ENCODE peak calls at places on chromosomes 6 and 20, in nine cellular contexts. U is CD8-positive, alpha-beta T cell; F is activated CD8-positive, alpha-beta T cell treated with anti-CD3 and anti-CD28 coated beads for 36 hours; C is RPMI8226; J is upper lobe of right lung; Y is H4; D is GM23248; L is T1000; T is iPS-NIHi11. O is an unnamed sample.

GRCh38 chr6:133609404-133610270 is 279.3 kb upstream of the TCF21 start:
- DNase-seq in U (no peak), F (no peak), C (no peak), J (no peak), Y (peak), D (peak), L (peak), T (no peak), O (no peak)

GRCh38 chr6:96286503-96286902 is 235.1 kb upstream of the UFL1 start:
- DNase-seq in U (no peak), F (no peak), C (no peak), J (no peak), Y (no peak), D (no peak), L (no peak), T (no peak), O (no peak)

GRCh38 chr20:7003598-7003997 is 236.1 kb downstream of the BMP2 start:
- DNase-seq in U (no peak), F (no peak), C (no peak), J (no peak), Y (peak), D (no peak), L (no peak), T (no peak), O (no peak)

GRCh38 chr6:133899556-133899955 is 10.6 kb downstream of the TCF21 start:
- DNase-seq in U (no peak), F (no peak), C (no peak), J (no peak), Y (no peak), D (peak), L (no peak), T (no peak), O (no peak)

GRCh38 chr20:53706511-53707031 is 112.9 kb upstream of the ZNF217 start:
- DNase-seq in U (no peak), F (peak), C (no peak), J (no peak), Y (no peak), D (peak), L (no peak), T (no peak), O (no peak)

GRCh38 chr20:11112837-11113236 is 439.0 kb upstream of the JAG1 start:
- DNase-seq in U (no peak), F (no peak), C (no peak), J (no peak), Y (no peak), D (peak), L (no peak), T (no peak), O (no peak)

GRCh38 chr20:56974499-56975250 is 291.8 kb downstream of the BMP7 start:
- DNase-seq in U (no peak), F (peak), C (peak), J (no peak), Y (peak), D (peak), L (no peak), T (peak), O (peak)

GRCh38 chr20:37907677-37908397 is 4.9 kb downstream of the VSTM2L start:
- DNase-seq in U (no peak), F (no peak), C (no peak), J (no peak), Y (peak), D (peak), L (peak), T (peak), O (no peak)

GRCh38 chr6:132892929-132893771 is 78.8 kb downstream of the RPS12 start:
- DNase-seq in U (no peak), F (no peak), C (no peak), J (no peak), Y (no peak), D (no peak), L (no peak), T (no peak), O (no peak)